ENCODE peak calls at places on chromosomes 6 and 20, in seven cellular contexts. D, N, R, J, G, W and M are unnamed samples.
A peak's percentile ranks its signal among the peaks of the same experiment; 100 is the strongest.

GRCh38 chr6:3523288-3523670 is 66.4 kb upstream of the SLC22A23 start:
- DNase-seq in D (no peak), N (no peak), R (no peak), J (no peak), G (no peak), W (no peak), M (no peak)

GRCh38 chr6:61755739-61756138 is 530.3 kb downstream of the KHDRBS2 start:
- DNase-seq in D (no peak), N (no peak), R (no peak), J (no peak), G (no peak), W (no peak), M (no peak)

GRCh38 chr6:27505209-27506027 is 32.5 kb upstream of the ZNF184 start:
- DNase-seq in D (no peak), N (no peak), R (no peak), J (no peak), G (no peak), W (peak; percentile 30), M (peak; percentile 26)

GRCh38 chr20:38073307-38074010 is 39.9 kb downstream of the RPRD1B start:
- DNase-seq in D (peak; percentile 84), N (peak; percentile 77), R (no peak), J (no peak), G (peak; percentile 85), W (peak; percentile 58), M (peak; percentile 95)

GRCh38 chr20:20297752-20298151 is 70.2 kb upstream of the INSM1 start:
- DNase-seq in D (no peak), N (no peak), R (no peak), J (no peak), G (no peak), W (no peak), M (no peak)

GRCh38 chr6:14354919-14355572 is 237.5 kb downstream of the CD83 start:
- DNase-seq in D (no peak), N (peak; percentile 76), R (no peak), J (no peak), G (peak; percentile 77), W (peak; percentile 63), M (peak; percentile 53)

GRCh38 chr6:152941746-152942145 is 41.1 kb downstream of the FBXO5 start:
- DNase-seq in D (no peak), N (no peak), R (no peak), J (no peak), G (no peak), W (no peak), M (no peak)

GRCh38 chr6:138440296-138440695 is 36.3 kb downstream of the HEBP2 start:
- DNase-seq in D (no peak), N (no peak), R (no peak), J (no peak), G (no peak), W (no peak), M (no peak)

GRCh38 chr6:2476376-2476775 is 231.0 kb upstream of the GMDS start:
- DNase-seq in D (no peak), N (no peak), R (no peak), J (no peak), G (no peak), W (no peak), M (peak; percentile 22)

GRCh38 chr6:8549381-8549780 is 114.0 kb upstream of the SLC35B3 start:
- DNase-seq in D (no peak), N (no peak), R (no peak), J (no peak), G (no peak), W (no peak), M (peak; percentile 11)

GRCh38 chr20:33862709-33863403 is 51.7 kb downstream of the CHMP4B start:
- DNase-seq in D (peak; percentile 92), N (no peak), R (peak; percentile 10), J (peak; percentile 45), G (peak; percentile 53), W (peak; percentile 22), M (peak; percentile 90)

GRCh38 chr20:1087311-1087710 is 31.1 kb upstream of the PSMF1 start:
- DNase-seq in D (no peak), N (no peak), R (no peak), J (no peak), G (no peak), W (no peak), M (no peak)

GRCh38 chr20:10228330-10228729 is 9.7 kb downstream of the SNAP25 start:
- DNase-seq in D (no peak), N (no peak), R (no peak), J (no peak), G (no peak), W (no peak), M (no peak)

GRCh38 chr6:12008366-12009179 is 3.5 kb upstream of the HIVEP1 start:
- DNase-seq in D (peak; percentile 53), N (no peak), R (peak; percentile 81), J (peak; percentile 77), G (peak; percentile 92), W (peak; percentile 44), M (peak; percentile 84)

GRCh38 chr6:17297261-17298080 is 16.3 kb downstream of the RBM24 start:
- DNase-seq in D (no peak), N (no peak), R (no peak), J (no peak), G (no peak), W (no peak), M (peak; percentile 35)

GRCh38 chr6:139124887-139125672 is 9.8 kb upstream of the HECA start:
- DNase-seq in D (peak; percentile 32), N (no peak), R (peak; percentile 52), J (no peak), G (peak; percentile 60), W (peak; percentile 51), M (peak; percentile 61)

GRCh38 chr6:14074723-14075503 is 42.7 kb upstream of the CD83 start:
- DNase-seq in D (peak; percentile 45), N (no peak), R (no peak), J (no peak), G (no peak), W (peak; percentile 62), M (peak; percentile 67)

GRCh38 chr6:109713097-109713496 is 22.0 kb downstream of the FIG4 start:
- DNase-seq in D (no peak), N (no peak), R (no peak), J (no peak), G (no peak), W (no peak), M (no peak)

GRCh38 chr6:16669227-16669626 is 92.0 kb downstream of the ATXN1 start:
- DNase-seq in D (no peak), N (no peak), R (no peak), J (no peak), G (no peak), W (no peak), M (peak; percentile 62)

GRCh38 chr6:27295301-27296079 is 16.6 kb downstream of the POM121L2 start:
- DNase-seq in D (peak; percentile 53), N (no peak), R (no peak), J (no peak), G (no peak), W (no peak), M (peak; percentile 59)

GRCh38 chr20:13868331-13868730 is 83.5 kb downstream of the NDUFAF5 start:
- DNase-seq in D (no peak), N (peak; percentile 67), R (no peak), J (no peak), G (no peak), W (peak; percentile 64), M (peak; percentile 22)

GRCh38 chr6:2848851-2849250 is 7.2 kb upstream of the SERPINB1 start:
- DNase-seq in D (no peak), N (no peak), R (peak; percentile 56), J (no peak), G (no peak), W (no peak), M (no peak)

GRCh38 chr6:66964216-66964615 is 1257.2 kb upstream of the EYS start:
- DNase-seq in D (no peak), N (no peak), R (no peak), J (no peak), G (no peak), W (no peak), M (no peak)

GRCh38 chr6:25229671-25230321 is 49.4 kb upstream of the CARMIL1 start:
- DNase-seq in D (peak; percentile 65), N (peak; percentile 98), R (no peak), J (no peak), G (no peak), W (no peak), M (peak; percentile 70)